ENCODE peak calls at places on chromosomes 7 and 10, in six cellular contexts. S is RWPE1; U is IMR-90; V is CD4-positive, alpha-beta T cell; D is colonic mucosa; O is GM23338. N is an unnamed sample.

GRCh38 chr10:126479280-126479679 is 91.0 kb upstream of the ADAM12 start:
- DNase-seq in S (no peak), U (no peak), V (no peak), D (no peak), O (no peak), N (no peak)

GRCh38 chr10:11058014-11058413 is 40.3 kb downstream of the CELF2 start:
- DNase-seq in S (no peak), U (no peak), V (no peak), D (no peak), O (no peak), N (no peak)

GRCh38 chr7:127890726-127891125 is 140.5 kb downstream of the LRRC4 start:
- DNase-seq in S (no peak), U (no peak), V (no peak), D (no peak), O (no peak), N (no peak)

GRCh38 chr7:111987115-111987826 is 218.9 kb downstream of the DOCK4 start:
- DNase-seq in S (peak), U (peak), V (no peak), D (no peak), O (no peak), N (no peak)

GRCh38 chr7:149742075-149742701 is 31.2 kb downstream of the ZNF467 start:
- DNase-seq in S (peak), U (peak), V (peak), D (peak), O (peak), N (peak)

GRCh38 chr10:72337039-72337629 is 17.6 kb downstream of the DNAJB12 start:
- DNase-seq in S (peak), U (peak), V (peak), D (peak), O (peak), N (peak)

GRCh38 chr7:106367664-106368063 is 82.9 kb upstream of the NAMPT start:
- DNase-seq in S (no peak), U (no peak), V (no peak), D (no peak), O (no peak), N (no peak)

GRCh38 chr7:13920053-13920697 is 69.3 kb downstream of the ETV1 start:
- DNase-seq in S (peak), U (peak), V (no peak), D (peak), O (peak), N (no peak)

GRCh38 chr7:38382627-38383026 is 109.2 kb upstream of the TARP start:
- DNase-seq in S (no peak), U (peak), V (no peak), D (no peak), O (no peak), N (no peak)

GRCh38 chr7:132145466-132145865 is 430.8 kb downstream of the PLXNA4 start:
- DNase-seq in S (peak), U (peak), V (no peak), D (peak), O (no peak), N (no peak)

GRCh38 chr7:80520199-80520598 is 8.3 kb upstream of the GNAT3 start:
- DNase-seq in S (no peak), U (peak), V (no peak), D (no peak), O (no peak), N (no peak)

GRCh38 chr10:99569253-99569939 is 36.7 kb downstream of the NKX2-3 start:
- DNase-seq in S (no peak), U (no peak), V (no peak), D (no peak), O (peak), N (no peak)
- H3K27ac ChIP-seq in S (no peak), U (no peak), V (no peak), D (no peak), O (no peak), N (no peak)

DNA sequence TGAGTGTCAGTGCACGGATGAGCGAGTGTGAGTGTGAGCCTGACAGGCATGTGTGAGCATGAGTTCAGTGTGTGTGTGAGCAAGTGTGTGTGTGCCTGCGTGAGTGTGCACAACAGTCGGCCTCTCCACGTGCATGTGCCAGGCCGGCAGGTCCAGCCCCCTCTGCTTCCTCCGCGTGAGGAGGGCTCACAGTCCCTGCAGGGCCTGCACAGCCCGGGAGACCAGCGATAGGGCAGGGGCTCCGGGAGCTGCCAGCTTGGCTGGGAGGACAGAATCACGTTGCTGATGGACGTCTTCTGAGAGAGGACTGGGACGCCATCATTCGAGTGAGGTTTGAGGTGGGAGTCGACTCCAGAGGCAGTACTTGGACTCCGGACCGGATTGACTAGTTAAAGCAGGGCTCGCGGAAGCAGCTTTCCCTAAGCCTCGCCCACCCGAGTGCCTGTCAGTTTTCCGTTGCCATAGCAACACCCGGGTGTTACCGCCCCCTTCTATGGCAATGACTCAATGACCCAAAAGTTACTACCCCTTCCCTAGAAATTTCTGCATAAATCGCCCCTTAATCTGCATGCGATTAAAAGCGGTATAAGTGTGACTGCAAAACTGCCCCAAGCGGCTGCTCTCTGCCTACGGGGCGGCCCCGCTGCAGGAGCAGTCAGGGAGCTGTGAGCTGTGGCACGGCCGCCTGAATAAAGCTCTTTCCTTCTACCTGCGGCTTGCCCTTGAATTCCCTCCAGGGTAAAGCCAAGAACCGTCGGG is 19.7 kb upstream of the CFAP46 start:
- DNase-seq in S (peak), U (peak), V (peak), D (peak), O (peak), N (peak)
- H3K27ac ChIP-seq in S (no peak), U (no peak), V (no peak), D (no peak), O (no peak), N (peak)

GRCh38 chr10:112374724-112375541 is 1.0 kb downstream of the ACSL5 start:
- DNase-seq in S (no peak), U (no peak), V (no peak), D (peak), O (no peak), N (no peak)

GRCh38 chr10:112376578-112376855 is 2.6 kb downstream of the ACSL5 start:
- DNase-seq in S (no peak), U (no peak), V (no peak), D (no peak), O (no peak), N (no peak)

GRCh38 chr10:112373912-112374338 is at the start of gene ACSL5:
- DNase-seq in S (no peak), U (no peak), V (no peak), D (peak), O (no peak), N (no peak)

GRCh38 chr10:112379635-112380296 is 5.8 kb downstream of the ACSL5 start:
- DNase-seq in S (no peak), U (peak), V (no peak), D (no peak), O (no peak), N (no peak)

GRCh38 chr10:112375721-112376577 is 2.0 kb downstream of the ACSL5 start:
- DNase-seq in S (peak), U (peak), V (peak), D (peak), O (no peak), N (no peak)
- H3K27ac ChIP-seq in S (peak), U (peak), V (peak), D (peak), O (no peak), N (peak)

DNA sequence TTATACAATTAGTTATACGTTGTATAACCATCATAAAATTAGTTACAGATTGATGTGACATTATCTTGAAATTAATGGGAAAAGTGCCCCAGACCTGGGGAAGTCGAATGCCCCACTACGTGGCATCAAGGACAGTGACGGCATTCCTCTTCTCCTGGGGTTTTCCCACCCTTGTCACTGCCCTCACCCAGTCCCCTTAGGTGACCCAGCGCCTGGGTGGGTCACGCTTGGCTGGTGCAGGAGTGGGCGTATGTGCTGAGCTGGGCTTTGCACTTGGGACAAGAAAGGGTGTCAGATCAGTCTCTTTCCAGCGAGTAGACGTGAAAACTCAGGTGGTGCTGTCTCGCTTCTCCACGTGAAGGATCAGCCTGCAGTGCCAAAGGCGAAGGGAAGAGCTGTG is 7.6 kb downstream of the FOXK1 start:
- DNase-seq in S (no peak), U (no peak), V (no peak), D (no peak), O (no peak), N (no peak)
- H3K27ac ChIP-seq in S (peak), U (no peak), V (no peak), D (no peak), O (no peak), N (no peak)

GRCh38 chr7:99739699-99740572 is 4.9 kb upstream of the CYP3A7 start:
- DNase-seq in S (no peak), U (no peak), V (no peak), D (no peak), O (no peak), N (no peak)
- H3K27ac ChIP-seq in S (peak), U (no peak), V (no peak), D (no peak), O (no peak), N (no peak)

N was measured in caudate nucleus.